ENCODE peak calls at places on chromosome 17, in seven cellular contexts. T is GM23338, I is Calu3, C is cardiac muscle cell, D is fibroblast of the aortic adventitia, G is mesothelial cell of epicardium, J is WTC11. R is an unnamed sample.

GRCh38 chr17:70319516-70319915 is 150.2 kb downstream of the KCNJ2 start:
- DNase-seq in T (no peak), I (no peak), C (no peak), D (no peak), G (no peak), J (no peak), R (no peak)

GRCh38 chr17:8532021-8532420 is 96.3 kb downstream of the NDEL1 start:
- DNase-seq in T (no peak), I (no peak), C (peak; percentile 45), D (peak; percentile 84), G (no peak), J (no peak), R (no peak)

GRCh38 chr17:2067559-2067958 is 12.7 kb downstream of the HIC1 start:
- DNase-seq in T (no peak), I (no peak), C (no peak), D (peak; percentile 73), G (no peak), J (no peak), R (no peak)

GRCh38 chr17:35895602-35896001 is 15.4 kb upstream of the CCL5 start:
- DNase-seq in T (no peak), I (no peak), C (no peak), D (peak; percentile 78), G (no peak), J (no peak), R (no peak)

GRCh38 chr17:34584805-34585416 is 5.5 kb downstream of the TMEM132E start:
- DNase-seq in T (peak; percentile 48), I (peak; percentile 41), C (peak; percentile 77), D (peak; percentile 9), G (no peak), J (no peak), R (no peak)

GRCh38 chr17:17523001-17523713 is 27.0 kb upstream of the RASD1 start:
- DNase-seq in T (peak; percentile 25), I (no peak), C (no peak), D (no peak), G (no peak), J (peak; percentile 36), R (no peak)

GRCh38 chr17:76495663-76496400 is 5.4 kb downstream of the RHBDF2 start:
- DNase-seq in T (no peak), I (no peak), C (no peak), D (no peak), G (no peak), J (no peak), R (no peak)

GRCh38 chr17:9244066-9245052 is 223.0 kb downstream of the NTN1 start:
- DNase-seq in T (no peak), I (no peak), C (no peak), D (peak; percentile 79), G (no peak), J (no peak), R (no peak)

GRCh38 chr17:57993471-57994365 is 5.7 kb upstream of the VEZF1 start:
- DNase-seq in T (no peak), I (no peak), C (no peak), D (no peak), G (no peak), J (no peak), R (no peak)

GRCh38 chr17:3843935-3844516 is 2.0 kb downstream of the NCBP3 start:
- DNase-seq in T (peak; percentile 81), I (peak; percentile 63), C (peak; percentile 47), D (peak; percentile 34), G (no peak), J (peak; percentile 67), R (peak; percentile 28)

GRCh38 chr17:8828517-8828875 is 29.3 kb upstream of the MFSD6L start:
- DNase-seq in T (no peak), I (no peak), C (no peak), D (no peak), G (no peak), J (no peak), R (no peak)

GRCh38 chr17:56514899-56515298 is 78.6 kb upstream of the NOG start:
- DNase-seq in T (no peak), I (no peak), C (no peak), D (no peak), G (no peak), J (no peak), R (no peak)

GRCh38 chr17:31391496-31391949 is at the start of gene RAB11FIP4:
- DNase-seq in T (peak; percentile 63), I (no peak), C (peak; percentile 62), D (no peak), G (no peak), J (peak; percentile 59), R (no peak)

GRCh38 chr17:6831662-6832263 is at the start of gene TEKT1:
- DNase-seq in T (peak; percentile 97), I (peak; percentile 77), C (peak; percentile 86), D (peak; percentile 51), G (peak; percentile 80), J (peak; percentile 96), R (peak; percentile 67)

GRCh38 chr17:48047113-48047740 is 932 bp upstream of the NFE2L1 start:
- DNase-seq in T (peak; percentile 16), I (no peak), C (no peak), D (no peak), G (no peak), J (no peak), R (no peak)

GRCh38 chr17:48051278-48051677 is 3.1 kb downstream of the NFE2L1 start:
- DNase-seq in T (no peak), I (no peak), C (no peak), D (no peak), G (no peak), J (no peak), R (no peak)

GRCh38 chr17:48047741-48048320 is 328 bp upstream of the NFE2L1 start:
- DNase-seq in T (peak; percentile 100), I (peak; percentile 100), C (peak; percentile 100), D (peak; percentile 100), G (peak; percentile 97), J (peak; percentile 99), R (peak; percentile 96)

GRCh38 chr17:48046296-48046695 is 1.9 kb upstream of the NFE2L1 start:
- DNase-seq in T (no peak), I (no peak), C (no peak), D (no peak), G (no peak), J (no peak), R (no peak)

DNA sequence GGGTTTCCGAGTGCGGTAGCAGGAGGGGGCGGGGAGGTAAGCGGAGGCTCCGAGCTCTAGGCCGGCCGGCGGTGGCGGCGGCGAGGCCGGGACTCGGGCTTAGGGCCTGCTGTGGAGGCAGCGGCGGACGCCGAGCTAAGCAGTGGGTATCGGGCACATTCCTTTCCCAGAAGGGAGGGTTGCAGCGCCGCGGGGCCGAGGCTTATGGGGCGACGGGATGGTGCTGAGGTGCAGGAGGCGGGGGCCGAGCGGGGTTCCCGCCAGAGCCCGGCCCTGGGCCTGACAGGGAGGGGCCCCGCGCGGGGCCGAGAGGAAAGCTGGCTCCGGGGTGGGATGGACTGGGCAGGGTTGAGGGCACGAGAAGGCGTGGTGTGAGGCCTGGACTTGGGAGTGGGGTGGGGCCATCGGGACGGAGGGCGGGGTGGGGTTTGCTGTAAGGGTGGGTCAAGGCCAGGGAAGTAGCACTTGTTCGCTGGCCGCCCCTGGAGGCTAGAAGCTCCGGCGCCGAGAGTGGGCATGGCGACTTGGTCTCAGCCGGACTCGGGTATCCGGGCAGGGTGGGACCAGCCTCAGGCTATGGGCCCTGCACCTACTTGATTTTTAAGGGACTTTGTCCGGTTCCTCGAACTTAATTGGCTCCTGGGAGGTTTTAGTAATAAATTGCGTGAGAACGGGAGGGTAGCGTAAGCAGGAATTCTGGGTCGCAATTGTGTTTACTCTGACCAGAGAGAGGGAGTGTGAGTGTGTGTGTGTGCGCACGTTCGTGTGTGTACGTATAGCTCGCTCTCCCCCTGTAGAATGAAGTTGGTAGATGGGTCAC is at the start of gene NFE2L1:
- DNase-seq in T (peak; percentile 89), I (peak; percentile 95), C (peak; percentile 92), D (peak; percentile 94), G (no peak), J (peak; percentile 86), R (no peak)
- TF ChIP-seq CTCF in T (no peak), I (no peak), C (no peak), D (no peak), G (no peak), J (no peak), R (no peak)

GRCh38 chr17:40084477-40084876 is 15.9 kb downstream of the NR1D1 start:
- DNase-seq in T (no peak), I (no peak), C (no peak), D (no peak), G (no peak), J (no peak), R (no peak)
- TF ChIP-seq CTCF in T (no peak), I (no peak), C (no peak), D (no peak), G (no peak), J (no peak), R (no peak)

DNA sequence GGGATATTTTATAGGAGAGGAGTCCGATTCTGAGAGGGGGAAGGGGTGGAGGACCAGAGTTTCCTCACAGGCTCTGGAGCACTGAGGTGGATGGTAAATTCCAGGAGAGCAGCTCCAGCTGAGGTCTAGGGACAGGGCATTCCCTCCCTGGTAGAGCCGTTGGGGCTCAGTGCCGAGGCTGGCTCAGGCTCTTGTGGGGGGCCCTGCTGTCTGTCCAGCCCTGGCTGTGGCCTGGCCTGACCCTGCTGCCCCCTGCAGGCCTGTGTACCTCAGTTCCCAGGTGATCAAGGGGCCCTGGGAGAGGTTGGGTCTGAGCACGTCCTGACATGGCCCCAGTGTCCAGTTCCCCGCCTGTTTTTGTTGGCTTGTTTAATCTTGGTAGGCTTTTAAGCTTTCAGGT is 16.8 kb downstream of the ZNF750 start:
- DNase-seq in T (peak; percentile 68), I (no peak), C (peak; percentile 23), D (no peak), G (no peak), J (peak; percentile 69), R (no peak)
- TF ChIP-seq CTCF in T (peak; percentile 55), I (no peak), C (peak; percentile 17), D (peak; percentile 19), G (no peak), J (peak; percentile 21), R (no peak)

GRCh38 chr17:44241104-44241503 is 21.6 kb upstream of the UBTF start:
- DNase-seq in T (no peak), I (no peak), C (no peak), D (no peak), G (no peak), J (no peak), R (no peak)
- TF ChIP-seq CTCF in T (no peak), I (no peak), C (no peak), D (no peak), G (no peak), J (no peak), R (no peak)